ENCODE peak calls at places on chromosomes 12 and 14, in nine cellular contexts. One of them, this sample, is unnamed.

GRCh38 chr12:26133508-26133907 is 8.7 kb upstream of the BHLHE41 start:
- DNase-seq in activated naive CD8-positive, alpha-beta T cell treated with anti-CD3 and anti-CD28 coated beads, Interleukin-2, amount 50 U/mL, for 16 hours: no peak
- DNase-seq in choroid plexus epithelial cell: no peak
- DNase-seq in nucleus accumbens: no peak
- DNase-seq in NCI-H345: no peak
- DNase-seq in hypothalamus: no peak
- DNase-seq in aorta: no peak
- DNase-seq in T-cell: no peak
- DNase-seq in hepatic stellate cell: no peak
- DNase-seq in this sample: no peak

GRCh38 chr12:59619461-59620240 is 23.8 kb downstream of the SLC16A7 start:
- DNase-seq in activated naive CD8-positive, alpha-beta T cell treated with anti-CD3 and anti-CD28 coated beads, Interleukin-2, amount 50 U/mL, for 16 hours: no peak
- DNase-seq in choroid plexus epithelial cell: no peak
- DNase-seq in nucleus accumbens: no peak
- DNase-seq in NCI-H345: no peak
- DNase-seq in hypothalamus: no peak
- DNase-seq in aorta: no peak
- DNase-seq in T-cell: no peak
- DNase-seq in hepatic stellate cell: no peak
- DNase-seq in this sample: no peak

GRCh38 chr12:53951577-53952334 is 2.9 kb upstream of the HOXC12 start:
- DNase-seq in activated naive CD8-positive, alpha-beta T cell treated with anti-CD3 and anti-CD28 coated beads, Interleukin-2, amount 50 U/mL, for 16 hours: no peak
- DNase-seq in choroid plexus epithelial cell: no peak
- DNase-seq in nucleus accumbens: no peak
- DNase-seq in NCI-H345: no peak
- DNase-seq in hypothalamus: no peak
- DNase-seq in aorta: no peak
- DNase-seq in T-cell: no peak
- DNase-seq in hepatic stellate cell: no peak
- DNase-seq in this sample: no peak

GRCh38 chr12:89863968-89864367 is 155.3 kb upstream of the ATP2B1 start:
- DNase-seq in activated naive CD8-positive, alpha-beta T cell treated with anti-CD3 and anti-CD28 coated beads, Interleukin-2, amount 50 U/mL, for 16 hours: no peak
- DNase-seq in choroid plexus epithelial cell: no peak
- DNase-seq in nucleus accumbens: no peak
- DNase-seq in NCI-H345: peak
- DNase-seq in hypothalamus: no peak
- DNase-seq in aorta: no peak
- DNase-seq in T-cell: no peak
- DNase-seq in hepatic stellate cell: no peak
- DNase-seq in this sample: no peak

GRCh38 chr12:93380480-93381121 is 2.9 kb downstream of the NUDT4 start:
- DNase-seq in activated naive CD8-positive, alpha-beta T cell treated with anti-CD3 and anti-CD28 coated beads, Interleukin-2, amount 50 U/mL, for 16 hours: no peak
- DNase-seq in choroid plexus epithelial cell: peak
- DNase-seq in nucleus accumbens: no peak
- DNase-seq in NCI-H345: peak
- DNase-seq in hypothalamus: no peak
- DNase-seq in aorta: no peak
- DNase-seq in T-cell: no peak
- DNase-seq in hepatic stellate cell: peak
- DNase-seq in this sample: peak

GRCh38 chr14:75125617-75126016 is 1.2 kb downstream of the NEK9 start:
- DNase-seq in activated naive CD8-positive, alpha-beta T cell treated with anti-CD3 and anti-CD28 coated beads, Interleukin-2, amount 50 U/mL, for 16 hours: no peak
- DNase-seq in choroid plexus epithelial cell: peak
- DNase-seq in nucleus accumbens: no peak
- DNase-seq in NCI-H345: no peak
- DNase-seq in hypothalamus: no peak
- DNase-seq in aorta: no peak
- DNase-seq in T-cell: no peak
- DNase-seq in hepatic stellate cell: peak
- DNase-seq in this sample: peak

GRCh38 chr12:124404162-124404561 is 109.3 kb downstream of the RFLNA start:
- DNase-seq in activated naive CD8-positive, alpha-beta T cell treated with anti-CD3 and anti-CD28 coated beads, Interleukin-2, amount 50 U/mL, for 16 hours: no peak
- DNase-seq in choroid plexus epithelial cell: no peak
- DNase-seq in nucleus accumbens: no peak
- DNase-seq in NCI-H345: no peak
- DNase-seq in hypothalamus: no peak
- DNase-seq in aorta: peak
- DNase-seq in T-cell: no peak
- DNase-seq in hepatic stellate cell: no peak
- DNase-seq in this sample: no peak

GRCh38 chr12:1837541-1838206 is 17.3 kb downstream of the LRTM2 start:
- DNase-seq in activated naive CD8-positive, alpha-beta T cell treated with anti-CD3 and anti-CD28 coated beads, Interleukin-2, amount 50 U/mL, for 16 hours: no peak
- DNase-seq in choroid plexus epithelial cell: peak
- DNase-seq in nucleus accumbens: no peak
- DNase-seq in NCI-H345: no peak
- DNase-seq in hypothalamus: no peak
- DNase-seq in aorta: peak
- DNase-seq in T-cell: no peak
- DNase-seq in hepatic stellate cell: peak
- DNase-seq in this sample: peak

GRCh38 chr12:29741342-29742241 is 42.1 kb downstream of the TMTC1 start:
- DNase-seq in activated naive CD8-positive, alpha-beta T cell treated with anti-CD3 and anti-CD28 coated beads, Interleukin-2, amount 50 U/mL, for 16 hours: no peak
- DNase-seq in choroid plexus epithelial cell: peak
- DNase-seq in nucleus accumbens: no peak
- DNase-seq in NCI-H345: no peak
- DNase-seq in hypothalamus: no peak
- DNase-seq in aorta: no peak
- DNase-seq in T-cell: no peak
- DNase-seq in hepatic stellate cell: no peak
- DNase-seq in this sample: peak

GRCh38 chr12:49059385-49060232 is 985 bp downstream of the KMT2D start:
- DNase-seq in activated naive CD8-positive, alpha-beta T cell treated with anti-CD3 and anti-CD28 coated beads, Interleukin-2, amount 50 U/mL, for 16 hours: no peak
- DNase-seq in choroid plexus epithelial cell: peak
- DNase-seq in nucleus accumbens: no peak
- DNase-seq in NCI-H345: no peak
- DNase-seq in hypothalamus: no peak
- DNase-seq in aorta: no peak
- DNase-seq in T-cell: no peak
- DNase-seq in hepatic stellate cell: peak
- DNase-seq in this sample: peak